ENCODE peak calls at places on chromosomes 11 and 22, in four cellular contexts. D is fibroblast of mammary gland, U is HCT116, Z is heart right ventricle. M is an unnamed sample.

GRCh38 chr22:22702159-22702873 is 57.9 kb downstream of the GGTLC2 start:
- DNase-seq in D (peak; percentile 65), U (no peak), Z (no peak), M (no peak)

GRCh38 chr11:131146817-131147490 is 223.5 kb upstream of the NTM start:
- DNase-seq in D (no peak), U (no peak), Z (no peak), M (no peak)

GRCh38 chr11:75543808-75544207 is 18.1 kb upstream of the GDPD5 start:
- DNase-seq in D (no peak), U (no peak), Z (no peak), M (no peak)

GRCh38 chr11:64558869-64559268 is 32.2 kb upstream of the SLC22A12 start:
- DNase-seq in D (no peak), U (no peak), Z (no peak), M (no peak)

GRCh38 chr22:45320326-45320976 is 10.7 kb downstream of the FAM118A start:
- DNase-seq in D (peak; percentile 84), U (no peak), Z (no peak), M (no peak)

GRCh38 chr22:49866134-49866533 is 12.5 kb downstream of the ZBED4 start:
- DNase-seq in D (no peak), U (no peak), Z (no peak), M (no peak)

GRCh38 chr11:64058494-64058893 is 22.8 kb downstream of the FLRT1 start:
- DNase-seq in D (no peak), U (no peak), Z (peak; percentile 81), M (no peak)

GRCh38 chr11:69242583-69242940 is 51.4 kb upstream of the MYEOV start:
- DNase-seq in D (no peak), U (no peak), Z (no peak), M (no peak)

GRCh38 chr11:21460082-21460481 is 732.8 kb upstream of the ANO5 start:
- DNase-seq in D (no peak), U (no peak), Z (no peak), M (peak; percentile 48)

GRCh38 chr11:69010964-69011623 is 2.0 kb downstream of the MRGPRF start:
- DNase-seq in D (peak; percentile 67), U (peak; percentile 47), Z (peak; percentile 58), M (peak; percentile 32)

GRCh38 chr11:61914471-61915171 is 2.7 kb downstream of the RAB3IL1 start:
- DNase-seq in D (no peak), U (no peak), Z (peak; percentile 1), M (no peak)

GRCh38 chr22:36383110-36383581 is 4.6 kb downstream of the MYH9 start:
- DNase-seq in D (peak; percentile 94), U (no peak), Z (no peak), M (no peak)

GRCh38 chr11:33402066-33402465 is 144.9 kb downstream of the HIPK3 start:
- DNase-seq in D (no peak), U (no peak), Z (no peak), M (no peak)

GRCh38 chr11:84922212-84922805 is 704.8 kb downstream of the DLG2 start:
- DNase-seq in D (no peak), U (no peak), Z (no peak), M (no peak)

GRCh38 chr11:119378851-119379465 is 2.5 kb downstream of the USP2 start:
- DNase-seq in D (no peak), U (no peak), Z (no peak), M (no peak)

GRCh38 chr11:119376197-119376847 is 5.2 kb downstream of the USP2 start:
- DNase-seq in D (no peak), U (no peak), Z (no peak), M (no peak)

GRCh38 chr11:119380160-119380815 is 1.2 kb downstream of the USP2 start:
- DNase-seq in D (no peak), U (no peak), Z (no peak), M (no peak)

GRCh38 chr11:119377112-119377901 is 4.2 kb downstream of the USP2 start:
- DNase-seq in D (no peak), U (no peak), Z (no peak), M (no peak)

DNA sequence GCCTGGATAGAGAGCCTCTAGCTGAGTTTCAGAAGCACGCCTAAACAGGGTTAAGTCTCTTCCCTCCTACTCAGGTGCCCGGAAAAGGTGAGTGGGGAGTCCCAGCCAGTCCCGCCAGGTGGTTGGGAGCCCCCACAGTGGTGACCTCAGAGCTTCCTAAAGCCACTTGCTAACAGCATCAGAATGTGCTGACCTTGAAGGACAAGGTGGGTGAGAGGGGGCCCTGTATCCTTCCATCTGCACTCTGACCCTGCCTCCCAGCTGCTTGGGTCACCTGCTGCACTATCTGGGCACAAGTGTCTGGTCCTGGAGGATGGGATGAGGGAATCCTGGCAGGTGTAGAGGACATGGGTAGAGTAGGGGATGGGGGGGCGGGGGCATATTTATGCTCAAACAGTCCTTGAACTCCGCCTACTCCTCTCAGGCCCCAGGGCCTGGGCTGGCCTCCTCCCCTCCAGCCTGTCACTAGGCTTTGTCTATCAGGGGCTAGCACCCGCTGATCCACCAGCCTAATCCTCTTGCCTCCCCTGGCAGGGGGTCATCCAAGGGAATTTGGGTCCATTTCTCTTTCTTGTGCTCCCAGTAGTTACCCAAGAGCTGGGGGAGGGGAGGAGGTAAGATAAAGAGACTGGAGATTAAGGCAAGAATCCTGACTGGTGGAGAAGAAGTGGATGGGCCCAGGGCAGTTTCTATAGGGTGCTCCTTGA is 3.4 kb downstream of the USP2 start:
- DNase-seq in D (no peak), U (no peak), Z (no peak), M (no peak)
- TF ChIP-seq CTCF in D (no peak), U (no peak), Z (no peak), M (no peak)

DNA sequence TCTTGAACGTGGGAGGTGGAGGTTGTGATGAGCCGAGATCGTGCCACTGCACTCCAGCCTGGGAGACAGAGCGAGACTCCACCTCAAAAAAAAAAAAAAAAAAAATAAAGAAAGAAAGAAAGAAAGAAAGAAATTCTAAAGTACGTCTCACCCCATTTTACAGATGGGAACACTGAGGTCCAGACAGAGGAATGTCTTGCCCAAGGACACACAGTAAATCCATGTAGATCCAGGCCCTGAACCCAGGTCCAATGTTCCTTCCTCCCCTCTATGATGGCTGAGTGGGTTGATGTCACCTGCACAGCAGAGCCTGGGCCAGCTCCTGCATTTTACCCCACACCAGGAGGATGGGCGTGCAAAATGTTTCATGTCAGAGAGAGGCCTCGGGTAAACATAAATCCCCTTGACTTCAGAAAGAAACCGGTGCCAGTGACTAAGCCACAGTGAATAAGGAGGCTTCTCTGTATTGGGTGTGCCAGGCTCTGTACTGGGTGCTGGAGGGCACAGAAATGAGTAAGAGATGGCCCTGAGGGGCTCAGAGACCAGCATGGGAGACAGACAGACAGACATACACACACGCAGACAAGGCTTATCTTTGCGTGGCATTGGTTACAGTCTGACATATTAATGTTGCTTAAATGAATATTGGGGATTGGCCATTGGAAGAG is 105.2 kb downstream of the MIAT start:
- DNase-seq in D (no peak), U (no peak), Z (no peak), M (no peak)
- TF ChIP-seq CTCF in D (no peak), U (no peak), Z (no peak), M (no peak)

GRCh38 chr22:29827091-29827490 is 11.0 kb downstream of the ASCC2 start:
- DNase-seq in D (no peak), U (no peak), Z (no peak), M (no peak)

GRCh38 chr22:29831186-29831921 is 6.7 kb downstream of the ASCC2 start:
- DNase-seq in D (no peak), U (no peak), Z (no peak), M (no peak)

GRCh38 chr22:29833392-29833949 is 4.6 kb downstream of the ASCC2 start:
- DNase-seq in D (no peak), U (no peak), Z (no peak), M (no peak)

GRCh38 chr22:29831958-29832357 is 6.1 kb downstream of the ASCC2 start:
- DNase-seq in D (no peak), U (no peak), Z (no peak), M (no peak)

DNA sequence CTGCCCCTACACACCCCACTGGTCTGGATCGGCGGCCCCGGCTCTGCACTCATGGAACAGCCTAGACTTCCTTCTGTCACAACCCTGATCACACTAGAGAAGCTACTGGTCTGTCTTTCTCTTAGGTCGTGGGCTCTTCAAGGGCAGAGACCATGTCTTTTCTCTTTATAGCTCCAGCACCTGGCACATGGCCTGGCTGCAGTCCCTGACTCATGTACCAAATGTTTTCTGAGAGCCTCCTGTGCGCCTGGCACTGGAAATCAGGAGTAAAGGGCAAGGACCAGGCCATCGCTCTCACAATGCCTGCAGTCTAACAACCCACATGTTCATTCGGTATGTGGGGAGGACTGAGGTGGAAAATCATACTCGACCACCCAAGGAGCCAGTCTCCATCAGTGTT is 7.5 kb downstream of the ASCC2 start:
- DNase-seq in D (peak; percentile 26), U (no peak), Z (peak; percentile 57), M (no peak)
- TF ChIP-seq CTCF in D (no peak), U (no peak), Z (no peak), M (no peak)

GRCh38 chr22:29219881-29220670 is 14.4 kb downstream of the EMID1 start:
- DNase-seq in D (no peak), U (no peak), Z (no peak), M (no peak)

GRCh38 chr22:29225422-29226090 is 19.9 kb downstream of the EMID1 start:
- DNase-seq in D (peak; percentile 20), U (no peak), Z (peak; percentile 50), M (no peak)

GRCh38 chr22:29226246-29226981 is 20.7 kb downstream of the EMID1 start:
- DNase-seq in D (no peak), U (no peak), Z (no peak), M (no peak)

GRCh38 chr22:29224859-29225410 is 19.2 kb downstream of the EMID1 start:
- DNase-seq in D (no peak), U (no peak), Z (no peak), M (no peak)

GRCh38 chr22:29224121-29224858 is 18.6 kb downstream of the EMID1 start:
- DNase-seq in D (no peak), U (no peak), Z (no peak), M (no peak)
- TF ChIP-seq CTCF in D (no peak), U (no peak), Z (no peak), M (no peak)

GRCh38 chr11:102614485-102614884 is 10.6 kb downstream of the MMP20 start:
- DNase-seq in D (no peak), U (no peak), Z (no peak), M (no peak)
- TF ChIP-seq CTCF in D (no peak), U (peak; percentile 36), Z (no peak), M (peak; percentile 31)

DNA sequence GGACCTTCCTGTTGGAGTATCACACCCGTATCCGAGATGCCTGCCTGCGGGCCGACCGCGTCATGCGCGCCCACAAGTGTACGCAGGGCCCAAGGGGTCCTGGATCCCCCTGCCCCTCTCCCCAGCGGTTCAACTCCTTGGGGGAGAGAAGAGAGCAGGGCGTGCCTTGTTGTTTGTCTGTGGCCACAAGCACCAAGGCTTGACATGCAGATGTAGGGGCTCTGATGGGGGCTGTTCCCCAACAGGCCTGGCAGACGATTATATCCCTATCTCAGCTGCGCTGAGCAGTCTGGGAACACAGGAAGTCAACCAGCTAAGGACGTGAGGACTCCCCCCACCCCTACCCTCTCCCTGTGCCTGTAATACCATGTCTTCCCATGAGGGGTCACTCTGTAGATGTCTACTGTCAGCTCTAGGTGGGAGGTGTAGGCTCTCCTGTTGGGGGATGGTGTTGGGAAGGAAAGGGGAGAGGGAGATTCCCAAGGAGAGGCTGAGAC is 6.8 kb downstream of the CFL1 start:
- DNase-seq in D (no peak), U (no peak), Z (no peak), M (no peak)
- TF ChIP-seq CTCF in D (peak; percentile 48), U (peak; percentile 83), Z (peak; percentile 34), M (peak; percentile 62)

M was measured in retinal pigment epithelial cell.